ENCODE peak calls at places on chromosomes 7 and 10, in seven cellular contexts. One of them, this sample, is unnamed.

GRCh38 chr10:48242160-48242904 is 32.2 kb downstream of the FRMPD2 start:
- DNase-seq in H1: no peak
- DNase-seq in lung: no peak
- DNase-seq in lower lobe of right lung: no peak
- DNase-seq in fibroblast of lung: no peak
- DNase-seq in adrenal gland: no peak
- DNase-seq in esophagus squamous epithelium: no peak
- DNase-seq in this sample: no peak

GRCh38 chr7:55059006-55059405 is 40.2 kb downstream of the EGFR start:
- DNase-seq in H1: no peak
- DNase-seq in lung: no peak
- DNase-seq in lower lobe of right lung: no peak
- DNase-seq in fibroblast of lung: no peak
- DNase-seq in adrenal gland: no peak
- DNase-seq in esophagus squamous epithelium: no peak
- DNase-seq in this sample: no peak

GRCh38 chr7:105796365-105796764 is 80.0 kb downstream of the ATXN7L1 start:
- DNase-seq in H1: no peak
- DNase-seq in lung: no peak
- DNase-seq in lower lobe of right lung: no peak
- DNase-seq in fibroblast of lung: peak; percentile 66
- DNase-seq in adrenal gland: no peak
- DNase-seq in esophagus squamous epithelium: no peak
- DNase-seq in this sample: no peak

GRCh38 chr7:64642875-64643274 is 23.1 kb upstream of the ZNF107 start:
- DNase-seq in H1: no peak
- DNase-seq in lung: no peak
- DNase-seq in lower lobe of right lung: no peak
- DNase-seq in fibroblast of lung: no peak
- DNase-seq in adrenal gland: no peak
- DNase-seq in esophagus squamous epithelium: no peak
- DNase-seq in this sample: no peak

GRCh38 chr10:11813855-11814557 is 9.2 kb upstream of the PROSER2 start:
- DNase-seq in H1: no peak
- DNase-seq in lung: no peak
- DNase-seq in lower lobe of right lung: no peak
- DNase-seq in fibroblast of lung: no peak
- DNase-seq in adrenal gland: no peak
- DNase-seq in esophagus squamous epithelium: no peak
- DNase-seq in this sample: no peak

GRCh38 chr7:105691692-105692564 is 110.6 kb upstream of the EFCAB10 start:
- DNase-seq in H1: no peak
- DNase-seq in lung: peak; percentile 74
- DNase-seq in lower lobe of right lung: peak; percentile 77
- DNase-seq in fibroblast of lung: peak; percentile 71
- DNase-seq in adrenal gland: peak; percentile 58
- DNase-seq in esophagus squamous epithelium: peak; percentile 27
- DNase-seq in this sample: peak; percentile 80

GRCh38 chr10:128084364-128084763 is 41.9 kb downstream of the MKI67 start:
- DNase-seq in H1: no peak
- DNase-seq in lung: no peak
- DNase-seq in lower lobe of right lung: no peak
- DNase-seq in fibroblast of lung: no peak
- DNase-seq in adrenal gland: no peak
- DNase-seq in esophagus squamous epithelium: no peak
- DNase-seq in this sample: peak; percentile 35

GRCh38 chr7:76074972-76075370 is 27.1 kb downstream of the MDH2 start:
- DNase-seq in H1: no peak
- DNase-seq in lung: no peak
- DNase-seq in lower lobe of right lung: no peak
- DNase-seq in fibroblast of lung: peak; percentile 26
- DNase-seq in adrenal gland: no peak
- DNase-seq in esophagus squamous epithelium: no peak
- DNase-seq in this sample: no peak

GRCh38 chr7:128203710-128204214 is 37.3 kb upstream of the LEP start:
- DNase-seq in H1: no peak
- DNase-seq in lung: no peak
- DNase-seq in lower lobe of right lung: no peak
- DNase-seq in fibroblast of lung: peak; percentile 5
- DNase-seq in adrenal gland: no peak
- DNase-seq in esophagus squamous epithelium: no peak
- DNase-seq in this sample: no peak

GRCh38 chr10:58517481-58518355 is 5.0 kb downstream of the BICC1 start:
- DNase-seq in H1: no peak
- DNase-seq in lung: no peak
- DNase-seq in lower lobe of right lung: no peak
- DNase-seq in fibroblast of lung: no peak
- DNase-seq in adrenal gland: no peak
- DNase-seq in esophagus squamous epithelium: no peak
- DNase-seq in this sample: no peak

GRCh38 chr10:58515296-58515956 is 2.8 kb downstream of the BICC1 start:
- DNase-seq in H1: no peak
- DNase-seq in lung: no peak
- DNase-seq in lower lobe of right lung: no peak
- DNase-seq in fibroblast of lung: peak; percentile 28
- DNase-seq in adrenal gland: no peak
- DNase-seq in esophagus squamous epithelium: no peak
- DNase-seq in this sample: no peak

GRCh38 chr10:58514102-58514472 is 1.4 kb downstream of the BICC1 start:
- DNase-seq in H1: no peak
- DNase-seq in lung: no peak
- DNase-seq in lower lobe of right lung: no peak
- DNase-seq in fibroblast of lung: peak; percentile 9
- DNase-seq in adrenal gland: no peak
- DNase-seq in esophagus squamous epithelium: no peak
- DNase-seq in this sample: no peak

GRCh38 chr10:58517071-58517470 is 4.4 kb downstream of the BICC1 start:
- DNase-seq in H1: no peak
- DNase-seq in lung: no peak
- DNase-seq in lower lobe of right lung: no peak
- DNase-seq in fibroblast of lung: peak; percentile 5
- DNase-seq in adrenal gland: no peak
- DNase-seq in esophagus squamous epithelium: no peak
- DNase-seq in this sample: no peak

GRCh38 chr10:58516118-58516517 is 3.4 kb downstream of the BICC1 start:
- DNase-seq in H1: no peak
- DNase-seq in lung: no peak
- DNase-seq in lower lobe of right lung: no peak
- DNase-seq in fibroblast of lung: peak; percentile 70
- DNase-seq in adrenal gland: no peak
- DNase-seq in esophagus squamous epithelium: no peak
- DNase-seq in this sample: no peak
- H3K4me3 ChIP-seq in H1: no peak overlapping the region
- H3K4me3 ChIP-seq in lung: no peak overlapping the region
- H3K4me3 ChIP-seq in lower lobe of right lung: no peak overlapping the region
- H3K4me3 ChIP-seq in fibroblast of lung: peak overlapping the region; percentile 81
- H3K4me3 ChIP-seq in adrenal gland: no peak overlapping the region
- H3K4me3 ChIP-seq in esophagus squamous epithelium: no peak overlapping the region
- H3K4me3 ChIP-seq in this sample: no peak overlapping the region

DNA sequence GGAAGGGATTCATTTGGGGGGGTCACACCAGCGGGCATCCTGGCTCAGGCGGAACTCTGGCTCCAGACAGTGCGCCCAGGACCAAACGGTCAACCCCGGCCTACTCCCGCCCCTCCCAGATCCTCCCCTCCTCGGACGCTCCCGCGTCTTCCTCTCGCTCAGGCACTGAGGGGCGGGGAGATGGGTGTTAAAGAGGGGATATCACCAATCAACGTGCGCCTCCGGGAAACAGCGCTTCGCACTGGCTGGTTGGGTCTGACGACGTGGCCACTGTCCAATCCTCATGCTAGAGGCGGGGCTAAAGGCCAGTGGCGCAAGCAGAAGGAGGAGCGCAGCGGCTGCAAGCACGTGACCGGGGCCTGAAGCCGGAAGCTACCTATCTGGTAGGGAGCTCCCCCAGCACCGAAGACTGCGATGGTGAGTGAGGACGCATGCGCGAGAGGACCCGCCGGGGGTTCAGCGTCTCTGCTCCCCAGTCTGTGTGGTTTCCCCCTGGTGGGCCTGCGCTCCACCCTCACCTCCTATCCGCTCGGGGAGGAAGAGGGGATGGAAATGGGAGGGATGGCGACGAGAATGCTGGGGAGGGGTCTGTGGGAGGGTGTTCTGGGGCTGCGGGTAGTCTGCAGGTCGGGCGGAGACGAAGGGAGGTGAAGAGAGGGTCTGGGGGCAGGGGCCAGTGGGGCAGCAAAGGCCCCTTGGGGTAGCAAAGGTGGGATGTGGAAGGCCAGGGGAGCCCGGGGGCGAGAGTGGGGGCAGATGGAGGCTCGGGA is at the start of gene LAMTOR4:
- DNase-seq in H1: peak; percentile 99
- DNase-seq in lung: peak; percentile 99
- DNase-seq in lower lobe of right lung: peak; percentile 99
- DNase-seq in fibroblast of lung: peak; percentile 99
- DNase-seq in adrenal gland: peak; percentile 99
- DNase-seq in esophagus squamous epithelium: peak; percentile 98
- DNase-seq in this sample: peak; percentile 100
- TF ChIP-seq CTCF in H1: peak; percentile 18
- TF ChIP-seq CTCF in lung: no peak
- TF ChIP-seq CTCF in lower lobe of right lung: no peak
- TF ChIP-seq CTCF in fibroblast of lung: no peak
- TF ChIP-seq CTCF in adrenal gland: no peak
- TF ChIP-seq CTCF in esophagus squamous epithelium: no peak
- TF ChIP-seq CTCF in this sample: no peak

DNA sequence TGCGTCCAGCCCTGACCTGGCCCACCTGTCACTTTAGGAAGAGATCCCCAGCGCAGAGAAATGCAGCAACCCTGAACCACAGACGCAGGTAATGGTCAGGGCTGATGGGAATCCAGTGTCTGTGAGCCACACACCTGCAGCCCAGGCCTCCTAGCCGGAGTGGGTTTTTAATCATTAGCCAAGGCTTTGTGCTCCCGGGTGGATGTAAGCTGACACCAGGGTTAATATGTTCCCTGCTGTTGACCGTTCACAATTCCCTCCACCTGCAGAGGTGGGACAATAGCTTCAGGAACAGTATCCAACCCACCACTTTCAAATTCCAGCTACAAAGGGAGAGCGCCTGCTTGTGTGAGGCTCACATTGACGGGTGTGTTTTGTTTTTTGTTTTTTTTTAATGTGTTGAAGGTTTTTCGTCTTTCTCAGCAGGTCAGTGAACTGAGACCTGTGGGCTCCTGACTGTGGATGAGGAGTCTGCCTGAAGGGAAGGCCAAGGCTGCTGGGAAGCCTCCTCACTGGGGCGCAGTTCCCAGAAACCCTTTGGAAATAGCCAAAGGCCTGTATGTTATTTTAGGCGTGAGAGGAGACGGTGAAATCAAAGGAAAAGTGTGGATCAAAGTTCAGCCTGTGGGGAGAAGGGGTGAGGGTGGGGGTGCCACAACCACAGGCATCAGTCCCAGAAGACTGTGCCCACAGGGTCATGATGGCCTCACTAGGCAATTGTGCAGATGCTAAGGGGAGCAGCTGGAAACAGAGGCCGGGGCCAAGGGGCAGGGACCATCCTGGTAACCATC is 111.1 kb downstream of the TNS3 start:
- DNase-seq in H1: peak; percentile 50
- DNase-seq in lung: no peak
- DNase-seq in lower lobe of right lung: no peak
- DNase-seq in fibroblast of lung: no peak
- DNase-seq in adrenal gland: peak; percentile 68
- DNase-seq in esophagus squamous epithelium: no peak
- DNase-seq in this sample: no peak
- H3K27ac ChIP-seq in H1: no peak overlapping the region
- H3K27ac ChIP-seq in lung: peak overlapping the region; percentile 61
- H3K27ac ChIP-seq in lower lobe of right lung: no peak overlapping the region
- H3K27ac ChIP-seq in fibroblast of lung: no peak overlapping the region
- H3K27ac ChIP-seq in adrenal gland: peak overlapping the region; percentile 82
- H3K27ac ChIP-seq in esophagus squamous epithelium: no peak overlapping the region
- H3K27ac ChIP-seq in this sample: no peak overlapping the region

GRCh38 chr10:114855776-114856543 is 34.4 kb downstream of the FHIP2A start:
- DNase-seq in H1: no peak
- DNase-seq in lung: no peak
- DNase-seq in lower lobe of right lung: no peak
- DNase-seq in fibroblast of lung: peak; percentile 68
- DNase-seq in adrenal gland: no peak
- DNase-seq in esophagus squamous epithelium: no peak
- DNase-seq in this sample: no peak
- H3K4me3 ChIP-seq in H1: no peak overlapping the region
- H3K4me3 ChIP-seq in lung: no peak overlapping the region
- H3K4me3 ChIP-seq in lower lobe of right lung: no peak overlapping the region
- H3K4me3 ChIP-seq in fibroblast of lung: no peak overlapping the region
- H3K4me3 ChIP-seq in adrenal gland: no peak overlapping the region
- H3K4me3 ChIP-seq in esophagus squamous epithelium: no peak overlapping the region
- H3K4me3 ChIP-seq in this sample: no peak overlapping the region

GRCh38 chr7:8175929-8176369 is 86.0 kb downstream of the ICA1 start:
- DNase-seq in H1: no peak
- DNase-seq in lung: no peak
- DNase-seq in lower lobe of right lung: no peak
- DNase-seq in fibroblast of lung: no peak
- DNase-seq in adrenal gland: no peak
- DNase-seq in esophagus squamous epithelium: no peak
- DNase-seq in this sample: no peak
- TF ChIP-seq CTCF in H1: no peak
- TF ChIP-seq CTCF in lung: no peak
- TF ChIP-seq CTCF in lower lobe of right lung: no peak
- TF ChIP-seq CTCF in fibroblast of lung: no peak
- TF ChIP-seq CTCF in adrenal gland: no peak
- TF ChIP-seq CTCF in esophagus squamous epithelium: no peak
- TF ChIP-seq CTCF in this sample: no peak

GRCh38 chr10:3418901-3419300 is 246.3 kb upstream of the PITRM1 start:
- DNase-seq in H1: no peak
- DNase-seq in lung: no peak
- DNase-seq in lower lobe of right lung: no peak
- DNase-seq in fibroblast of lung: no peak
- DNase-seq in adrenal gland: no peak
- DNase-seq in esophagus squamous epithelium: no peak
- DNase-seq in this sample: no peak
- H3K27ac ChIP-seq in H1: no peak overlapping the region
- H3K27ac ChIP-seq in lung: no peak overlapping the region
- H3K27ac ChIP-seq in lower lobe of right lung: no peak overlapping the region
- H3K27ac ChIP-seq in fibroblast of lung: no peak overlapping the region
- H3K27ac ChIP-seq in adrenal gland: no peak overlapping the region
- H3K27ac ChIP-seq in esophagus squamous epithelium: no peak overlapping the region
- H3K27ac ChIP-seq in this sample: no peak overlapping the region